ENCODE peak calls at places on chromosomes 16 and 17, in six cellular contexts. A is tibial artery, V is ascending aorta, Y is IMR-90, I is endothelial cell of umbilical vein, X is endodermal cell. Q is an unnamed sample.

GRCh38 chr17:19534562-19535149 is 1.0 kb downstream of the SLC47A1 start:
- DNase-seq in A (no peak), V (no peak), Y (no peak), I (no peak), X (no peak), Q (no peak)

GRCh38 chr16:74281285-74281684 is 15.3 kb upstream of the PSMD7 start:
- DNase-seq in A (no peak), V (no peak), Y (no peak), I (no peak), X (peak; percentile 53), Q (no peak)

GRCh38 chr16:12260647-12261262 is 284.2 kb downstream of the SNX29 start:
- DNase-seq in A (no peak), V (no peak), Y (peak; percentile 84), I (no peak), X (peak; percentile 88), Q (no peak)

GRCh38 chr17:82204831-82205719 is 7.6 kb downstream of the CCDC57 start:
- DNase-seq in A (no peak), V (no peak), Y (peak; percentile 85), I (peak; percentile 14), X (no peak), Q (no peak)

GRCh38 chr17:31908386-31908785 is 6.9 kb upstream of the UTP6 start:
- DNase-seq in A (no peak), V (no peak), Y (no peak), I (no peak), X (no peak), Q (no peak)

GRCh38 chr17:16300554-16300953 is 52.7 kb downstream of the CENPV start:
- DNase-seq in A (no peak), V (no peak), Y (no peak), I (no peak), X (no peak), Q (no peak)

GRCh38 chr16:69520800-69521602 is 44.8 kb upstream of the NFAT5 start:
- DNase-seq in A (no peak), V (no peak), Y (no peak), I (no peak), X (no peak), Q (no peak)

GRCh38 chr16:75244844-75245758 is 6.3 kb downstream of the BCAR1 start:
- DNase-seq in A (peak; percentile 99), V (peak; percentile 88), Y (peak; percentile 98), I (peak; percentile 94), X (peak; percentile 95), Q (no peak)

GRCh38 chr16:20669691-20670090 is 27.8 kb downstream of the ACSM1 start:
- DNase-seq in A (no peak), V (no peak), Y (no peak), I (no peak), X (no peak), Q (no peak)

GRCh38 chr17:8954339-8954738 is 11.2 kb downstream of the PIK3R5 start:
- DNase-seq in A (peak; percentile 86), V (peak; percentile 52), Y (no peak), I (no peak), X (peak; percentile 88), Q (peak; percentile 79)

GRCh38 chr16:4685776-4686496 is 7.4 kb upstream of the NUDT16L1 start:
- DNase-seq in A (no peak), V (no peak), Y (no peak), I (no peak), X (no peak), Q (no peak)

GRCh38 chr16:46907061-46907774 is 23.1 kb downstream of the GPT2 start:
- DNase-seq in A (no peak), V (no peak), Y (no peak), I (no peak), X (no peak), Q (no peak)

GRCh38 chr17:4932756-4933155 is 679 bp downstream of the GP1BA start:
- DNase-seq in A (no peak), V (no peak), Y (no peak), I (no peak), X (no peak), Q (no peak)

GRCh38 chr17:72870437-72870985 is 222.0 kb downstream of the SLC39A11 start:
- DNase-seq in A (no peak), V (no peak), Y (no peak), I (no peak), X (no peak), Q (no peak)

GRCh38 chr17:49193513-49194296 is 16.7 kb downstream of the GNGT2 start:
- DNase-seq in A (peak; percentile 77), V (no peak), Y (peak; percentile 51), I (peak; percentile 73), X (peak; percentile 86), Q (no peak)

GRCh38 chr16:2037115-2037514 is 10.4 kb downstream of the NHERF2 start:
- DNase-seq in A (no peak), V (no peak), Y (no peak), I (no peak), X (no peak), Q (no peak)

GRCh38 chr16:2040031-2040430 is 7.6 kb downstream of the NTHL1 start:
- DNase-seq in A (no peak), V (no peak), Y (no peak), I (no peak), X (no peak), Q (no peak)

GRCh38 chr16:2037631-2038358 is 9.8 kb downstream of the NTHL1 start:
- DNase-seq in A (no peak), V (no peak), Y (no peak), I (no peak), X (no peak), Q (no peak)

GRCh38 chr16:2039286-2040030 is 8.2 kb downstream of the NTHL1 start:
- DNase-seq in A (peak; percentile 87), V (no peak), Y (peak; percentile 93), I (no peak), X (peak; percentile 54), Q (no peak)

DNA sequence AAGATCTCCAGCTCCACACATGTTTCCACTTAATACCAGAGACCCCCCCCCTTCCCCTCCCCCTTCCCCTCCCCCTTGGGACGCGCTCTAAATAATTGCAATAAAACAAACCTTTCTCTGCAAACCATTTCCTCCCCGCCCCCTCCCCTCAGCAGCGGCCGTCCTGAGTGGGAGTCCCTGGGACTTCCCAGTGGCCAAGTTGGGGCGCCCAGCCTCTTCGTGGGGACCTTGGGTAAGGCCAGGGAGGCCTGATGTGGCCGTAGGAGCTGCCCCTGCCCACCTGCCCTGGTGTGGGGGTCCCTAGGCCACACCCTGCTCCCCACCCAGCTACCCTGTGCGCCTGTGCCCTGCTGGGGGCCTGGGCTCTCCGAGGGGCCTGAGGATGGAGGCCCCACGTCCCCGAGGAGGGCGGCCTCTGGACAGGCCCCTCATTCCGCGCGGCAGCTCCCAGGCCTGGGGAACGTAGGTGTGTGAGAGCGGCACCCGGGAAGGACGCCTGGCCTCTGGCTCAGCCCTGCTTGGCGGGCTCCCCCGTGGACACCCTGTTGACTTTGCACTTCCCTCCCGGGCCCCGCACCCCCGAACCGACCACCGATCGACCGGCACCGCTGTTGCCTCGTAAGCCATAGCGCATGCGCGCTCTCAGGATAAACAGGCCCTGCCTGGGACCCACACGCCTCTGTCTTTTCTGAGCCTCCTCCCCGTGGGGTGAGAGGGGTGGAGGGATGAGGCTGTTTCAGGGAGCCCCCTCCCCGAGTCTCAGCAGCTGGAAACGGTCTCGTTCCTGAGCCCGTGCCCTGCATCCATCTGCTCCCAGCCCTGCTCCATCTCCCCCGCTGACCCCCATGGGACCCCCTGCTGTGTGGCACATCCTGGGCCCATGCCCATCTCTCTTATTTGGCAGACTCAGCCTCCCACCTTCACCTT is 9.0 kb downstream of the NTHL1 start:
- DNase-seq in A (no peak), V (no peak), Y (no peak), I (no peak), X (no peak), Q (no peak)
- H3K4me1 ChIP-seq in A (peaks cover 54% of the 10 kb centered on the region), V (peaks cover 32% of the 10 kb centered on the region), Y (peaks cover 64% of the 10 kb centered on the region), I (peaks cover 27% of the 10 kb centered on the region), X (peaks cover 6% of the 10 kb centered on the region), Q (no peaks in the 10 kb centered on the region)

GRCh38 chr16:52545544-52546262 is 1.2 kb downstream of the TOX3 start:
- DNase-seq in A (no peak), V (no peak), Y (no peak), I (no peak), X (peak; percentile 64), Q (no peak)

GRCh38 chr16:52548261-52549010 is 1.5 kb upstream of the TOX3 start:
- DNase-seq in A (no peak), V (no peak), Y (no peak), I (no peak), X (peak; percentile 75), Q (no peak)

GRCh38 chr16:52547834-52548215 is 882 bp upstream of the TOX3 start:
- DNase-seq in A (no peak), V (no peak), Y (no peak), I (no peak), X (no peak), Q (no peak)

GRCh38 chr16:52546291-52546941 is 527 bp downstream of the TOX3 start:
- DNase-seq in A (no peak), V (no peak), Y (no peak), I (no peak), X (peak; percentile 73), Q (no peak)

GRCh38 chr16:52547001-52547833 is at the start of gene TOX3:
- DNase-seq in A (no peak), V (no peak), Y (no peak), I (no peak), X (peak; percentile 81), Q (no peak)
- H3K4me3 ChIP-seq in A (peak within 1 kb of the TSS; percentile 42), V (peak within 1 kb of the TSS; percentile 53), Y (no peak within 1 kb of the TSS), I (no peak within 1 kb of the TSS), X (peak within 1 kb of the TSS; percentile 90), Q (no peak within 1 kb of the TSS)

GRCh38 chr17:29135464-29135863 is 44.7 kb downstream of the MYO18A start:
- DNase-seq in A (no peak), V (no peak), Y (no peak), I (no peak), X (no peak), Q (no peak)

GRCh38 chr17:29129731-29130130 is 50.5 kb downstream of the MYO18A start:
- DNase-seq in A (no peak), V (no peak), Y (no peak), I (no peak), X (no peak), Q (no peak)

GRCh38 chr17:29127840-29128239 is 52.4 kb downstream of the MYO18A start:
- DNase-seq in A (no peak), V (no peak), Y (no peak), I (no peak), X (no peak), Q (no peak)

GRCh38 chr17:29133146-29133713 is 47.0 kb downstream of the MYO18A start:
- DNase-seq in A (peak; percentile 91), V (peak; percentile 72), Y (peak; percentile 89), I (no peak), X (peak; percentile 82), Q (no peak)

GRCh38 chr17:29131814-29132682 is 48.1 kb downstream of the MYO18A start:
- DNase-seq in A (peak; percentile 80), V (peak; percentile 50), Y (peak; percentile 86), I (no peak), X (no peak), Q (no peak)
- H3K4me1 ChIP-seq in A (peaks cover 21% of the 10 kb centered on the region), V (peaks cover 28% of the 10 kb centered on the region), Y (peaks cover 30% of the 10 kb centered on the region), I (no peaks in the 10 kb centered on the region), X (no peaks in the 10 kb centered on the region), Q (peaks cover 6% of the 10 kb centered on the region)

DNA sequence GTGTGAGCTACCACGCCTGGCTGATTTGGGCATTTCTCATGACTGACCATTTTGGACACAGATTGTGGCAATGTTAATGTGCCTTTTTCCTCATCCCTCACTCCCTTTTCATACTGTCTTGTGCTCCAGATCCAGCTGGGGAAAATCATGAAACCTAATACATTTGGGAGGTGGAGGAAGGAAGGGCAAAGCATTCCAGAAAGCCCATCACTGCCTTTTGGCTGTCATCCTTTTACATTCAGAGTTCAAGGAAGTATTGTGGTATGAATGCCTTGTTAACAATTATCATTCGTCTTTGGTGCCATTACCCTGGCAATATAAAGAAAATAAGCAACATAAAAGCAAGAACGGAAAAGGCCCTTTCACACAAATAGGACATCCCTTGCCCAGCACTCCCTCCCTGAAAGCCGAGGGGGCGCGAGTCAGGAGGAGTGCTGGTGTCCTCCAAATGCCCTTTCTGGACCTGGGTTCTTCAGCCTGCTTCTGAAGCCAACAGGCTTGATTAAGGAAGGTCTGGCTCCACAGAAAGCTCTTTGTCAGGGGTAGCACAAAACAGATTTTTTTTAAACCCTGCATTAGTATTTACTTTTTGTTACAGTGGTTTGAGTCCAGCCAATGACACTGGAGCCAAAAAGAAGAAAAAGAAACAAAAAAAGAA is 20.1 kb downstream of the NMT1 start:
- DNase-seq in A (no peak), V (no peak), Y (no peak), I (no peak), X (no peak), Q (no peak)
- H3K4me3 ChIP-seq in A (no peak overlapping the region), V (no peak overlapping the region), Y (no peak overlapping the region), I (no peak overlapping the region), X (no peak overlapping the region), Q (no peak overlapping the region)